ENCODE peak calls at places on chromosome 10, in ten cellular contexts. E is MCF 10A; Q is activated CD8-positive, alpha-beta T cell treated with anti-CD3 and anti-CD28 coated beads for 36 hours; S is neural crest cell; C is ELR; L is osteocyte; H is activated naive CD4-positive, alpha-beta T cell treated with Interleukin-2 at 50 U/mL for 16 hours; D is astrocyte of the spinal cord; T is EL; U is renal cortical epithelial cell. G is an unnamed sample.
A peak's percentile ranks its signal among the peaks of the same experiment; 100 is the strongest.

GRCh38 chr10:103583871-103584215 is 90.3 kb downstream of the NEURL1 start:
- DNase-seq in E (no peak), Q (no peak), S (no peak), C (no peak), L (no peak), H (no peak), D (no peak), T (no peak), U (no peak), G (no peak)

GRCh38 chr10:131427253-131427652 is 115.7 kb upstream of the TCERG1L start:
- DNase-seq in E (no peak), Q (no peak), S (no peak), C (no peak), L (no peak), H (no peak), D (no peak), T (no peak), U (no peak), G (no peak)

GRCh38 chr10:116882631-116883030 is 33.3 kb downstream of the ENO4 start:
- DNase-seq in E (no peak), Q (no peak), S (no peak), C (no peak), L (no peak), H (no peak), D (no peak), T (no peak), U (no peak), G (no peak)

GRCh38 chr10:2978111-2978510 is 89.2 kb upstream of the PFKP start:
- DNase-seq in E (peak; percentile 50), Q (no peak), S (no peak), C (peak; percentile 62), L (no peak), H (no peak), D (peak; percentile 75), T (peak; percentile 38), U (peak; percentile 80), G (peak; percentile 79)

GRCh38 chr10:63376560-63377304 is 89.0 kb downstream of the JMJD1C start:
- DNase-seq in E (peak; percentile 80), Q (no peak), S (no peak), C (peak; percentile 92), L (no peak), H (no peak), D (peak; percentile 63), T (peak; percentile 90), U (peak; percentile 27), G (peak; percentile 60)

GRCh38 chr10:12875100-12875499 is 126.4 kb downstream of the CCDC3 start:
- DNase-seq in E (no peak), Q (no peak), S (no peak), C (no peak), L (no peak), H (no peak), D (peak; percentile 16), T (no peak), U (no peak), G (peak; percentile 33)

GRCh38 chr10:13587367-13587766 is 602 bp downstream of the PRPF18 start:
- DNase-seq in E (peak; percentile 3), Q (peak; percentile 12), S (no peak), C (peak; percentile 15), L (no peak), H (no peak), D (no peak), T (peak; percentile 11), U (no peak), G (no peak)

GRCh38 chr10:74084955-74085354 is 65.7 kb downstream of the AP3M1 start:
- DNase-seq in E (no peak), Q (peak; percentile 24), S (no peak), C (no peak), L (no peak), H (no peak), D (no peak), T (no peak), U (no peak), G (no peak)

GRCh38 chr10:67837519-67838314 is at the start of gene DNAJC12:
- DNase-seq in E (peak; percentile 69), Q (peak; percentile 22), S (no peak), C (peak; percentile 56), L (no peak), H (no peak), D (peak; percentile 62), T (peak; percentile 44), U (peak; percentile 67), G (peak; percentile 82)

GRCh38 chr10:100828744-100829102 is 83.3 kb downstream of the PAX2 start:
- DNase-seq in E (no peak), Q (peak; percentile 43), S (no peak), C (no peak), L (no peak), H (peak; percentile 34), D (no peak), T (no peak), U (no peak), G (no peak)

GRCh38 chr10:76432274-76433012 is 1001.0 kb downstream of the LRMDA start:
- DNase-seq in E (peak; percentile 83), Q (no peak), S (no peak), C (peak; percentile 80), L (no peak), H (no peak), D (peak; percentile 67), T (peak; percentile 95), U (peak; percentile 58), G (peak; percentile 74)

GRCh38 chr10:123136221-123136805 is 543 bp downstream of the HMX3 start:
- DNase-seq in E (no peak), Q (no peak), S (no peak), C (no peak), L (peak; percentile 71), H (no peak), D (no peak), T (no peak), U (no peak), G (no peak)

GRCh38 chr10:70584941-70585544 is 17.5 kb downstream of the PRF1 start:
- DNase-seq in E (no peak), Q (peak; percentile 28), S (peak; percentile 26), C (no peak), L (no peak), H (no peak), D (peak; percentile 53), T (no peak), U (peak; percentile 17), G (no peak)

GRCh38 chr10:59905735-59906416 is 480 bp downstream of the CCDC6 start:
- DNase-seq in E (no peak), Q (peak; percentile 35), S (peak; percentile 4), C (no peak), L (no peak), H (peak; percentile 31), D (no peak), T (no peak), U (no peak), G (no peak)

GRCh38 chr10:105803206-105803605 is 1162.1 kb downstream of the SORCS3 start:
- DNase-seq in E (no peak), Q (no peak), S (no peak), C (no peak), L (no peak), H (no peak), D (no peak), T (no peak), U (no peak), G (no peak)

GRCh38 chr10:83820033-83820432 is 319.3 kb upstream of the GHITM start:
- DNase-seq in E (no peak), Q (no peak), S (no peak), C (no peak), L (no peak), H (no peak), D (peak; percentile 5), T (no peak), U (no peak), G (no peak)

GRCh38 chr10:25901199-25901598 is 32.8 kb upstream of the MYO3A start:
- DNase-seq in E (no peak), Q (no peak), S (no peak), C (no peak), L (no peak), H (no peak), D (no peak), T (no peak), U (no peak), G (no peak)

GRCh38 chr10:22958338-22958737 is 30.5 kb downstream of the ARMC3 start:
- DNase-seq in E (peak; percentile 42), Q (no peak), S (no peak), C (peak; percentile 35), L (no peak), H (no peak), D (no peak), T (peak; percentile 23), U (peak; percentile 49), G (no peak)

GRCh38 chr10:35347088-35347487 is 10.8 kb downstream of the CCNY start:
- DNase-seq in E (no peak), Q (no peak), S (no peak), C (no peak), L (no peak), H (no peak), D (no peak), T (no peak), U (no peak), G (no peak)

GRCh38 chr10:25094590-25094989 is 78.2 kb downstream of the THNSL1 start:
- DNase-seq in E (no peak), Q (no peak), S (no peak), C (no peak), L (no peak), H (no peak), D (no peak), T (no peak), U (no peak), G (no peak)